ENCODE peak calls at places on chromosome 6, in six cellular contexts. Z is lower lobe of right lung; E is CD4-positive, alpha-beta memory T cell; A is hippocampal formation; W is GM23248; J is HCT116. H is an unnamed sample.

GRCh38 chr6:146700078-146700686 is 101.4 kb downstream of the ADGB start:
- DNase-seq in Z (no peak), E (peak; percentile 41), A (peak; percentile 63), W (peak; percentile 91), J (peak; percentile 64), H (peak; percentile 13)

GRCh38 chr6:137342607-137343186 is 123.5 kb upstream of the IFNGR1 start:
- DNase-seq in Z (peak; percentile 41), E (no peak), A (peak; percentile 56), W (no peak), J (no peak), H (peak; percentile 5)

GRCh38 chr6:30754631-30755030 is 10.3 kb upstream of the IER3 start:
- DNase-seq in Z (no peak), E (no peak), A (no peak), W (peak; percentile 75), J (no peak), H (no peak)

GRCh38 chr6:165002866-165003265 is 306.5 kb downstream of the C6orf118 start:
- DNase-seq in Z (no peak), E (no peak), A (no peak), W (no peak), J (no peak), H (no peak)

GRCh38 chr6:110191477-110191876 is 11.2 kb downstream of the CDC40 start:
- DNase-seq in Z (no peak), E (no peak), A (no peak), W (no peak), J (no peak), H (no peak)

GRCh38 chr6:142822882-142823578 is 121.9 kb downstream of the HIVEP2 start:
- DNase-seq in Z (no peak), E (no peak), A (no peak), W (no peak), J (no peak), H (peak; percentile 53)

GRCh38 chr6:148629197-148629909 is 117.5 kb upstream of the UST start:
- DNase-seq in Z (no peak), E (no peak), A (no peak), W (peak; percentile 78), J (no peak), H (no peak)

GRCh38 chr6:125753218-125753936 is 3.9 kb downstream of the HEY2 start:
- DNase-seq in Z (no peak), E (peak; percentile 37), A (no peak), W (peak; percentile 43), J (peak; percentile 13), H (peak; percentile 39)

GRCh38 chr6:82589509-82590206 is 226.0 kb downstream of the TPBG start:
- DNase-seq in Z (no peak), E (no peak), A (no peak), W (peak; percentile 84), J (peak; percentile 70), H (peak; percentile 67)

GRCh38 chr6:41448256-41448655 is 97.9 kb upstream of the FOXP4 start:
- DNase-seq in Z (no peak), E (no peak), A (no peak), W (no peak), J (no peak), H (no peak)

GRCh38 chr6:127459231-127459641 is at the start of gene KIAA0408:
- DNase-seq in Z (peak; percentile 67), E (no peak), A (no peak), W (peak; percentile 67), J (no peak), H (no peak)

GRCh38 chr6:134166529-134167221 is 114.3 kb upstream of the SLC2A12 start:
- DNase-seq in Z (no peak), E (no peak), A (no peak), W (no peak), J (no peak), H (no peak)

GRCh38 chr6:106899697-106900096 is 74.8 kb downstream of the CD24 start:
- DNase-seq in Z (no peak), E (no peak), A (no peak), W (no peak), J (no peak), H (no peak)

GRCh38 chr6:33840064-33840926 is 36.5 kb upstream of the MLN start:
- DNase-seq in Z (no peak), E (no peak), A (no peak), W (peak; percentile 99), J (peak; percentile 79), H (peak; percentile 88)

GRCh38 chr6:83429857-83430605 is 820 bp downstream of the ME1 start:
- DNase-seq in Z (peak; percentile 55), E (no peak), A (peak; percentile 18), W (peak; percentile 53), J (peak; percentile 46), H (no peak)

GRCh38 chr6:45710304-45710821 is 305.3 kb downstream of the CLIC5 start:
- DNase-seq in Z (peak; percentile 58), E (no peak), A (no peak), W (peak; percentile 56), J (no peak), H (no peak)

GRCh38 chr6:83057705-83058321 is 7.8 kb downstream of the UBE3D start:
- DNase-seq in Z (no peak), E (no peak), A (peak; percentile 1), W (peak; percentile 75), J (peak; percentile 22), H (peak; percentile 25)

GRCh38 chr6:52595796-52596130 is 18.9 kb upstream of the TRAM2 start:
- DNase-seq in Z (no peak), E (no peak), A (no peak), W (no peak), J (no peak), H (no peak)

GRCh38 chr6:41422156-41422555 is 86.7 kb downstream of the NCR2 start:
- DNase-seq in Z (no peak), E (no peak), A (no peak), W (no peak), J (no peak), H (no peak)

GRCh38 chr6:105940990-105941389 is 145.1 kb upstream of the PRDM1 start:
- DNase-seq in Z (no peak), E (no peak), A (no peak), W (no peak), J (no peak), H (no peak)

GRCh38 chr6:137904822-137905617 is 38.0 kb downstream of the TNFAIP3 start:
- DNase-seq in Z (peak; percentile 65), E (no peak), A (no peak), W (peak; percentile 88), J (no peak), H (no peak)

GRCh38 chr6:3455490-3456394 is 1.1 kb downstream of the SLC22A23 start:
- DNase-seq in Z (peak; percentile 59), E (peak; percentile 12), A (peak; percentile 41), W (peak; percentile 52), J (no peak), H (peak; percentile 9)

GRCh38 chr6:125153541-125154183 is at the start of gene TPD52L1:
- DNase-seq in Z (peak; percentile 88), E (peak; percentile 44), A (peak; percentile 78), W (peak; percentile 76), J (peak; percentile 76), H (peak; percentile 77)

GRCh38 chr6:169642455-169642854 is 59.4 kb downstream of the WDR27 start:
- DNase-seq in Z (peak; percentile 28), E (no peak), A (no peak), W (no peak), J (no peak), H (no peak)

GRCh38 chr6:15522427-15522826 is 140.4 kb downstream of the DTNBP1 start:
- DNase-seq in Z (no peak), E (no peak), A (no peak), W (no peak), J (no peak), H (no peak)

GRCh38 chr6:161088676-161089328 is 97.2 kb downstream of the MAP3K4 start:
- DNase-seq in Z (no peak), E (no peak), A (no peak), W (peak; percentile 31), J (no peak), H (no peak)

GRCh38 chr6:157813191-157813590 is 9.9 kb upstream of the SNX9 start:
- DNase-seq in Z (no peak), E (no peak), A (no peak), W (peak; percentile 77), J (no peak), H (no peak)

GRCh38 chr6:137136065-137136464 is 37.4 kb downstream of the IL22RA2 start:
- DNase-seq in Z (no peak), E (no peak), A (no peak), W (peak; percentile 29), J (no peak), H (no peak)

GRCh38 chr6:110207652-110208051 is 27.4 kb downstream of the CDC40 start:
- DNase-seq in Z (no peak), E (no peak), A (no peak), W (no peak), J (no peak), H (no peak)